ENCODE peak calls at places on chromosomes 4 and X, in five cellular contexts. Z, X, M, R and N are unnamed samples.

GRCh38 chr4:48799157-48799556 is 19.1 kb upstream of the FRYL start:
- DNase-seq in Z (no peak), X (peak; percentile 37), M (no peak), R (peak; percentile 71), N (no peak)

GRCh38 chr4:44326716-44327115 is 121.9 kb downstream of the KCTD8 start:
- DNase-seq in Z (no peak), X (no peak), M (no peak), R (peak; percentile 19), N (no peak)

GRCh38 chr4:19689511-19689910 is 562.2 kb upstream of the SLIT2 start:
- DNase-seq in Z (no peak), X (no peak), M (no peak), R (peak; percentile 75), N (no peak)

GRCh38 chrX:56745019-56745418 is 16.0 kb downstream of the NBDY start:
- DNase-seq in Z (peak; percentile 50), X (no peak), M (no peak), R (peak; percentile 78), N (no peak)

GRCh38 chrX:103330601-103331397 is 760 bp downstream of the TCEAL7 start:
- DNase-seq in Z (no peak), X (peak; percentile 64), M (peak; percentile 20), R (no peak), N (no peak)

GRCh38 chr4:7687796-7688195 is 251.9 kb downstream of the AFAP1 start:
- DNase-seq in Z (no peak), X (no peak), M (no peak), R (no peak), N (no peak)

GRCh38 chrX:149877636-149878035 is 3.3 kb upstream of the MAGEA8 start:
- DNase-seq in Z (no peak), X (no peak), M (no peak), R (peak; percentile 85), N (no peak)

GRCh38 chrX:101385026-101385684 is 836 bp downstream of the BTK start:
- DNase-seq in Z (no peak), X (no peak), M (no peak), R (no peak), N (no peak)

GRCh38 chr4:146132445-146132844 is 43.1 kb upstream of the LSM6 start:
- DNase-seq in Z (no peak), X (no peak), M (no peak), R (no peak), N (peak; percentile 23)

GRCh38 chr4:57020467-57021101 is 41.9 kb downstream of the POLR2B start:
- DNase-seq in Z (no peak), X (no peak), M (no peak), R (peak; percentile 95), N (no peak)

GRCh38 chr4:43855283-43855682 is 593.3 kb downstream of the KCTD8 start:
- DNase-seq in Z (no peak), X (no peak), M (no peak), R (no peak), N (peak; percentile 81)

GRCh38 chr4:141731481-141731880 is 95.1 kb downstream of the IL15 start:
- DNase-seq in Z (no peak), X (no peak), M (no peak), R (peak; percentile 49), N (no peak)

GRCh38 chr4:97984545-97985131 is 158.6 kb downstream of the STPG2 start:
- DNase-seq in Z (peak; percentile 6), X (peak; percentile 69), M (no peak), R (peak; percentile 26), N (peak; percentile 8)
- TF ChIP-seq EZH2phosphoT487 in Z (no peak), X (no peak), M (no peak), R (no peak), N (no peak)

GRCh38 chr4:68249434-68249833 is 3.9 kb upstream of the TMPRSS11B start:
- DNase-seq in Z (no peak), X (no peak), M (no peak), R (no peak), N (peak; percentile 26)
- H3K4me2 ChIP-seq in Z (no peak overlapping the region), X (no peak overlapping the region), M (no peak overlapping the region), R (no peak overlapping the region), N (peak overlapping the region; percentile 38)

GRCh38 chrX:153689654-153690465 is 2.1 kb downstream of the SLC6A8 start:
- DNase-seq in Z (no peak), X (no peak), M (no peak), R (peak; percentile 52), N (no peak)
- TF ChIP-seq CTCF in Z (no peak), X (peak; percentile 41), M (no peak), R (peak; percentile 48), N (no peak)

GRCh38 chrX:11049976-11050375 is 61.2 kb upstream of the HCCS start:
- DNase-seq in Z (no peak), X (no peak), M (no peak), R (no peak), N (no peak)
- TF ChIP-seq EZH2phosphoT487 in Z (no peak), X (no peak), M (no peak), R (no peak), N (no peak)

GRCh38 chrX:41045960-41046567 is 39.2 kb upstream of the USP9X start:
- DNase-seq in Z (no peak), X (peak; percentile 44), M (peak; percentile 31), R (no peak), N (no peak)

GRCh38 chrX:41047878-41048534 is 37.2 kb upstream of the USP9X start:
- DNase-seq in Z (no peak), X (no peak), M (peak; percentile 17), R (no peak), N (no peak)

DNA sequence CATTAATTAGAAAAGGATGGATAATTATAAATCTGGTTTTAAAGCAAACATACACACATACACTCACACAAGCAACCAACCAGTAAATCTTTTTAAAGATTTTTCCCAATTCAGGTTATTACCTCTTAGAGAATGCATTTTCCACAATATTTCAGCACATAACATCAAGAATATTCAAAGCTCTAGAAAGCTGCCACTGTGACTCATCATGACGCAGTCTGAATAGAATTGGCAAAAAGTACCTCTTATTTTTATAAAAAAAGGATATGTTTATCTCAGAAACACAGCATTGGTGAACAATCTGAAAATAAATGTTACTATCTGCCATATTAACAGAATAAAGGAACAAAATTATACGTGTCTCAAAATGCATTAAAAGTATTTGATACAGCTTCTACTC is 41.3 kb upstream of the USP9X start:
- DNase-seq in Z (no peak), X (no peak), M (no peak), R (peak; percentile 56), N (no peak)
- H3K4me2 ChIP-seq in Z (no peak overlapping the region), X (no peak overlapping the region), M (no peak overlapping the region), R (peak overlapping the region; percentile 41), N (no peak overlapping the region)

GRCh38 chr4:140326395-140326993 is 47.0 kb upstream of the SCOC start:
- DNase-seq in Z (peak; percentile 33), X (peak; percentile 68), M (peak; percentile 64), R (peak; percentile 59), N (peak; percentile 26)

GRCh38 chr4:140332734-140333133 is 40.7 kb upstream of the SCOC start:
- DNase-seq in Z (no peak), X (no peak), M (no peak), R (no peak), N (no peak)

GRCh38 chr4:140333523-140333922 is 39.9 kb upstream of the SCOC start:
- DNase-seq in Z (no peak), X (no peak), M (no peak), R (no peak), N (no peak)

GRCh38 chr4:140331245-140331644 is 42.2 kb upstream of the SCOC start:
- DNase-seq in Z (no peak), X (no peak), M (no peak), R (no peak), N (no peak)

GRCh38 chr4:140330311-140330900 is 43.0 kb upstream of the SCOC start:
- DNase-seq in Z (peak; percentile 44), X (peak; percentile 62), M (peak; percentile 46), R (peak; percentile 61), N (peak; percentile 44)
- TF ChIP-seq CTCF in Z (peak; percentile 67), X (peak; percentile 57), M (peak; percentile 52), R (peak; percentile 60), N (peak; percentile 44)

DNA sequence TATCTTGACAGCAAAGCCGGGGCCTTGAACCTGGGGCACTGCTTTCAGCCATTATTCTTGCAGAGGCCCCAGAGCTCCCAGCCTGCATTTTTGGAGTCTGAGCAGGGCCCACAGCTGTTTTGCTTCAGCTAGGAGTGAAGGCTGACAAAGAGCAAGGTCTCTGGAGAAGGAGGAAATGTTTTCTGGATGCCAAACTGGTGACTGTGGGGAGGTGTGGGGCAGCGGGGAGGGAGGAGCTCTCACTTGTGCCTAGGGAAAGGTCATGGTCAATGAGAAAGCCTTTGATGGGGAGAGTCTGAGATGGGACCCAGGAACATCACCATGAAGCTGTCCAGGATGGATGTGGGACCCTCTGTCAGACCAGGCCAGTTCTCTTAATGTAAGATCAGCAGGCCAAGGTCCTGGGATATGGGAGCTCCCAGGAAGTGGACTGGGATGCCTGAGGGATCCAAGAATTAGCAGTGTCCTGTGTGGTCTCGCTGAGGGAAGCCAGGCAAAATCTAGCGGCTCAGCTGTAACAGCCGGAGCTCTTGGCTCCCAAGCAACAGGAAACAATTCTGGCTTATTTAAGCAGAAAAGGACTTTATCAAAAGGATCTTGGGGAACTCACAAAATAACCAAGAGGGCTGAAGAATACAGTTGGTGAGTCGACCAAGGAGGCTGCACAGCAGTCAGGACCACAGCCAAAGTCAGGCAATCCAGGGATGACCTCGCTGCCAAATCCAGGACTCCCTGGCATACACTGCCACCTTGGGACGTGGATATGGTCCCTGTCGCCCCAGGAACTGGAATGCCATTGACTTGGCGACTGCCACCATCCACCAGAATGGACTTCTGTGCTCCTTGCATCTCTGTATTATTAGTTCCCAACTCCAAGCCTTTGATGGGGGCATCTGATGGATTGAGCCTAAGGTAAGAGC is 165.1 kb upstream of the BCOR start:
- DNase-seq in Z (peak; percentile 7), X (no peak), M (peak; percentile 32), R (peak; percentile 37), N (no peak)
- TF ChIP-seq EZH2phosphoT487 in Z (no peak), X (no peak), M (no peak), R (no peak), N (no peak)